ENCODE peak calls at places on chromosomes 12 and 14, in ten cellular contexts. I is uterus, E is NB4, O is breast epithelium, L is A549, S is stomach, H is heart left ventricle, P is spleen, B is GM12878, R is H1. W is an unnamed sample.

GRCh38 chr12:48419409-48419935 is 52.9 kb upstream of the ANP32D start:
- DNase-seq in I (no peak), E (no peak), O (no peak), L (no peak), S (no peak), H (no peak), P (no peak), B (no peak), R (no peak), W (no peak)

GRCh38 chr12:103036581-103037214 is 79.2 kb downstream of the ASCL1 start:
- DNase-seq in I (no peak), E (no peak), O (no peak), L (no peak), S (no peak), H (no peak), P (no peak), B (peak; percentile 31), R (no peak), W (no peak)

GRCh38 chr14:50936882-50937281 is 7.4 kb downstream of the PYGL start:
- DNase-seq in I (no peak), E (no peak), O (no peak), L (no peak), S (no peak), H (no peak), P (no peak), B (no peak), R (no peak), W (no peak)

GRCh38 chr14:65336191-65336591 is 76.3 kb upstream of the FUT8 start:
- DNase-seq in I (no peak), E (no peak), O (no peak), L (no peak), S (no peak), H (no peak), P (no peak), B (no peak), R (no peak), W (no peak)

GRCh38 chr14:70005281-70005805 is 126.1 kb downstream of the SMOC1 start:
- DNase-seq in I (no peak), E (no peak), O (no peak), L (no peak), S (peak; percentile 51), H (no peak), P (no peak), B (no peak), R (no peak), W (peak; percentile 54)

GRCh38 chr14:104425763-104426691 is 153.5 kb upstream of the C14orf180 start:
- DNase-seq in I (no peak), E (no peak), O (no peak), L (no peak), S (no peak), H (no peak), P (no peak), B (no peak), R (no peak), W (peak; percentile 59)

GRCh38 chr12:86139671-86140070 is 116.5 kb downstream of the MGAT4C start:
- DNase-seq in I (no peak), E (no peak), O (no peak), L (no peak), S (no peak), H (no peak), P (no peak), B (no peak), R (no peak), W (no peak)

GRCh38 chr14:95265106-95266094 is 54.3 kb downstream of the CLMN start:
- DNase-seq in I (peak; percentile 32), E (peak; percentile 76), O (no peak), L (peak; percentile 88), S (peak; percentile 63), H (no peak), P (no peak), B (peak; percentile 96), R (no peak), W (peak; percentile 68)

GRCh38 chr14:92531151-92531873 is 17.7 kb downstream of the RIN3 start:
- DNase-seq in I (no peak), E (peak; percentile 85), O (no peak), L (no peak), S (no peak), H (no peak), P (peak; percentile 89), B (no peak), R (no peak), W (no peak)

GRCh38 chr12:52380271-52380694 is 5.2 kb downstream of the KRT84 start:
- DNase-seq in I (no peak), E (peak; percentile 39), O (peak; percentile 62), L (peak; percentile 52), S (peak; percentile 57), H (no peak), P (no peak), B (no peak), R (peak; percentile 67), W (no peak)

GRCh38 chr12:16509411-16509810 is 96.6 kb downstream of the LMO3 start:
- DNase-seq in I (no peak), E (no peak), O (no peak), L (no peak), S (no peak), H (no peak), P (no peak), B (no peak), R (no peak), W (no peak)

GRCh38 chr12:2664721-2665577 is 129.8 kb upstream of the FKBP4 start:
- DNase-seq in I (no peak), E (no peak), O (peak; percentile 22), L (no peak), S (no peak), H (no peak), P (peak; percentile 51), B (no peak), R (no peak), W (no peak)

GRCh38 chr14:36863271-36863670 is 201.6 kb downstream of the PAX9 start:
- DNase-seq in I (no peak), E (no peak), O (no peak), L (no peak), S (no peak), H (no peak), P (no peak), B (no peak), R (no peak), W (no peak)

GRCh38 chr14:50961606-50962259 is 17.4 kb upstream of the PYGL start:
- DNase-seq in I (no peak), E (no peak), O (no peak), L (peak; percentile 16), S (no peak), H (no peak), P (no peak), B (no peak), R (no peak), W (no peak)

GRCh38 chr14:102785598-102785963 is 8.3 kb downstream of the TRAF3 start:
- DNase-seq in I (no peak), E (no peak), O (no peak), L (no peak), S (no peak), H (no peak), P (peak; percentile 29), B (no peak), R (no peak), W (no peak)
- TF ChIP-seq CTCF in I (no peak), E (no peak), O (no peak), L (no peak), S (no peak), H (no peak), P (no peak), B (peak; percentile 48), R (peak; percentile 29), W (no peak)

DNA sequence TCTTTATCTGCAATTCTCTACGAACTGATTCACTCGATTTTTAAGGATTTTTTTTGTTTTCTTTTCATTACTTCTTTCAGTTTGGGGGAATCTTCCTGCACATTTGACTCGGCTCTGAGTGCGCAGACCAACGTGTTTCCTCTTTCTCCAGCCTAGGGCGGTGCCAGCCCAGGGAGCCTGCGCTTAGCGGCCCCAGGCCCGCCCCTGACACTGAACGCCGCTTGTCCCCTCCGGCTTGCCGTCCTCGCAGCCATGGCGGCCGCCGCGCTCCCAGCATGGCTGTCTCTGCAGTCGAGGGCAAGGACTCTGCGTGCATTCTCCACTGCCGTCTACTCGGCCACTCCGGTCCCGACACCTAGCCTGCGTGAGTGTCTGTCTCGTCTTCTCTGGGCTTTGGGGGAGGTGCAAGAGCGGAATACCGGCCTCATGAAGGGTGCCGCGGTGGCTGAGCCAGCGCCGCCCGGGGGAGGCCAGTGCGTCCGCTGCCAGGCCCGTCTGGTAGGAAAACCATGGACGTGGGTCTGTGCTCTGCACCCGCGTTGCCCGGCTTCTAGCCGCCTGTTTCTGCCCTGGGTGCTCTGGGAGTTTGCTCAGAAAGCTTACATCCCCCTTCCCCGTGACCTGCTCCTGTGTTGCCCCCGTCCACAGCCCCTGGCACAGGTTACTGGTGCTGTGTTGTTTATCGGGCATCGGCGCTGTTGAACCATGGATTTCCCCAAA is at the start of gene MRPS35:
- DNase-seq in I (peak; percentile 89), E (peak; percentile 99), O (peak; percentile 88), L (peak; percentile 65), S (peak; percentile 92), H (peak; percentile 96), P (peak; percentile 99), B (peak; percentile 61), R (peak; percentile 93), W (peak; percentile 98)
- TF ChIP-seq POLR2A in I (peak; percentile 40), E (peak; percentile 100), O (peak; percentile 51), L (peak; percentile 99), S (no peak), H (peak; percentile 68), P (peak; percentile 15), B (peak; percentile 100), R (peak; percentile 97), W (no peak)

GRCh38 chr14:53663709-53664108 is 292.9 kb downstream of the BMP4 start:
- DNase-seq in I (peak; percentile 16), E (no peak), O (no peak), L (peak; percentile 6), S (no peak), H (no peak), P (no peak), B (no peak), R (peak; percentile 48), W (no peak)
- TF ChIP-seq CTCF in I (no peak), E (no peak), O (no peak), L (peak; percentile 31), S (no peak), H (peak; percentile 21), P (no peak), B (no peak), R (peak; percentile 12), W (no peak)

GRCh38 chr12:96425321-96425720 is 25.1 kb upstream of the CDK17 start:
- DNase-seq in I (no peak), E (peak; percentile 41), O (no peak), L (no peak), S (no peak), H (no peak), P (no peak), B (no peak), R (no peak), W (no peak)

GRCh38 chr12:96431067-96431466 is 30.8 kb upstream of the CDK17 start:
- DNase-seq in I (no peak), E (no peak), O (no peak), L (no peak), S (no peak), H (no peak), P (no peak), B (no peak), R (no peak), W (no peak)

GRCh38 chr12:96424601-96425000 is 24.4 kb upstream of the CDK17 start:
- DNase-seq in I (no peak), E (no peak), O (no peak), L (no peak), S (no peak), H (no peak), P (no peak), B (no peak), R (no peak), W (no peak)

GRCh38 chr12:96425973-96426372 is 25.7 kb upstream of the CDK17 start:
- DNase-seq in I (no peak), E (peak; percentile 50), O (no peak), L (no peak), S (no peak), H (no peak), P (no peak), B (no peak), R (no peak), W (no peak)

GRCh38 chr12:96427269-96427729 is 27.1 kb upstream of the CDK17 start:
- DNase-seq in I (peak; percentile 71), E (no peak), O (no peak), L (peak; percentile 55), S (peak; percentile 33), H (peak; percentile 65), P (no peak), B (no peak), R (no peak), W (peak; percentile 74)
- TF ChIP-seq POLR2A in I (no peak), E (no peak), O (no peak), L (no peak), S (no peak), H (no peak), P (no peak), B (no peak), R (no peak), W (no peak)

W was measured in lower leg skin.